ENCODE peak calls at places on chromosome 1, in five cellular contexts. W is neural progenitor cell, M is stomach, P is retinal pigment epithelial cell, H is colonic mucosa. E is an unnamed sample.

GRCh38 chr1:166390406-166390805 is 223.6 kb upstream of the FAM78B start:
- DNase-seq in W (no peak), M (no peak), P (no peak), H (no peak), E (no peak)

GRCh38 chr1:169122976-169123375 is 16.5 kb downstream of the ATP1B1 start:
- DNase-seq in M (no peak), H (no peak), P (no peak), W (no peak), E (no peak)

GRCh38 chr1:215005078-215005477 is 77.5 kb upstream of the KCNK2 start:
- DNase-seq in P (no peak), W (no peak), M (peak; percentile 27), H (no peak), E (no peak)

GRCh38 chr1:98794196-98794886 is 132.8 kb downstream of the SNX7 start:
- DNase-seq in P (peak; percentile 29), M (no peak), H (peak; percentile 52), W (peak; percentile 72), E (peak; percentile 26)

GRCh38 chr1:114076308-114076707 is 77.4 kb downstream of the SYT6 start:
- DNase-seq in W (no peak), P (no peak), M (no peak), H (no peak), E (no peak)

GRCh38 chr1:24764848-24765247 is 19.6 kb downstream of the CLIC4 start:
- DNase-seq in H (no peak), W (no peak), M (no peak), P (no peak), E (no peak)

GRCh38 chr1:70146488-70146887 is 58.9 kb downstream of the LRRC40 start:
- DNase-seq in P (no peak), M (no peak), H (no peak), W (no peak), E (no peak)

GRCh38 chr1:230002164-230002803 is 64.8 kb upstream of the GALNT2 start:
- DNase-seq in P (peak; percentile 28), W (peak; percentile 59), H (peak; percentile 39), M (no peak), E (no peak)

GRCh38 chr1:234111458-234112142 is 207.1 kb downstream of the SLC35F3 start:
- DNase-seq in P (no peak), H (no peak), M (no peak), W (peak; percentile 82), E (no peak)

GRCh38 chr1:31669786-31670582 is 25.3 kb upstream of the PEF1 start:
- DNase-seq in P (peak; percentile 68), M (peak; percentile 94), W (peak; percentile 34), H (peak; percentile 97), E (no peak)

GRCh38 chr1:235011064-235011598 is 117.5 kb downstream of the TOMM20 start:
- DNase-seq in P (no peak), M (no peak), W (no peak), H (no peak), E (no peak)

GRCh38 chr1:58909162-58909560 is 125.3 kb upstream of the JUN start:
- DNase-seq in P (no peak), M (no peak), H (no peak), W (no peak), E (peak; percentile 52)

GRCh38 chr1:42186172-42186571 is 21.6 kb upstream of the GUCA2A start:
- DNase-seq in H (no peak), W (no peak), M (no peak), P (no peak), E (peak; percentile 64)

GRCh38 chr1:50968884-50969610 is 998 bp upstream of the CDKN2C start:
- DNase-seq in H (peak; percentile 60), W (peak; percentile 65), M (peak; percentile 56), P (no peak), E (no peak)

GRCh38 chr1:8133657-8134430 is 107.7 kb upstream of the ERRFI1 start:
- DNase-seq in M (peak; percentile 41), W (no peak), P (peak; percentile 52), H (peak; percentile 55), E (peak; percentile 94)

GRCh38 chr1:237041795-237042466 is at the start of gene RYR2:
- DNase-seq in W (peak; percentile 94), H (no peak), P (no peak), M (no peak), E (no peak)

GRCh38 chr1:237042892-237043576 is 1.1 kb downstream of the RYR2 start:
- DNase-seq in M (no peak), W (peak; percentile 67), H (no peak), P (peak; percentile 17), E (no peak)

GRCh38 chr1:237045278-237046016 is 3.5 kb downstream of the RYR2 start:
- DNase-seq in M (no peak), P (no peak), W (peak; percentile 21), H (no peak), E (no peak)

GRCh38 chr1:237042467-237042891 is 495 bp downstream of the RYR2 start:
- DNase-seq in H (no peak), P (no peak), W (peak; percentile 65), M (no peak), E (no peak)

GRCh38 chr1:237043846-237044636 is 2.1 kb downstream of the RYR2 start:
- DNase-seq in P (no peak), M (no peak), W (peak; percentile 38), H (no peak), E (no peak)
- H3K4me3 ChIP-seq in P (no peak overlapping the region), M (peak overlapping the region; percentile 58), W (peak overlapping the region; percentile 71), H (no peak overlapping the region), E (no peak overlapping the region)

DNA sequence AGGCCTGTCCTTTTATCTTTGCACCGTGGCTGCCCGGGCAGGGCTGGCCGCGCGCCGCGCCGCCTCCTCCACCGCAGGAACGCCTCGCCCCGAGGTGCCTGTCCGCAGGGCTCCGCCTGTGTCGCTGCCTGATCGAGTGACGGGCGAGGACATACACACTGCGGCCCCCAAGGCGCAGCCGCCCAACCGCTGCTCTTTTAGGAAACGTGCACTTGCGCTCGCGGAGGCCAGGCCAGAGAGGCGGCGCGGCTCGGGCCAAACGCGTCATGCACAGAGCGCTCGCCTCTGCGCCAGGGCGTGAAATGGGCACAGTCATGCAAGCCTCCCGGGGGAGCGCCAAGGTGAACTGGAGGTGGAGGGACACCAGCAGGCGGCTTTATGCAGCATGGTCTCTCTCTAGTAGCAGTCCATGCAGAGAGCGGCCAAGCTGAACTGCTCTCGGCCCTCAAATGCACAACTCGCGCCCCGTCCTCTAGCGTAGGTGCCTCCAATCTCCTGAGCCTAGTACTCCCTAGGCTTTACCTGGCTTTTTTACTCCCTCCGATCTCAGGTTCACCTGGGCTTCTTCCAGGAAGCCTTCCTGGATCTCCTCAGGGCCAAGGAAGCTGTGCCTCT is 12.9 kb downstream of the TRABD2B start:
- DNase-seq in H (no peak), M (no peak), P (no peak), W (peak; percentile 81), E (no peak)
- H3K4me3 ChIP-seq in H (no peak overlapping the region), M (no peak overlapping the region), P (no peak overlapping the region), W (peak overlapping the region; percentile 37), E (no peak overlapping the region)

GRCh38 chr1:205441716-205442050 is 14.2 kb downstream of the BLACAT1 start:
- DNase-seq in P (no peak), W (no peak), M (no peak), H (no peak), E (no peak)

GRCh38 chr1:205440476-205441317 is 15.1 kb downstream of the BLACAT1 start:
- DNase-seq in W (peak; percentile 66), H (peak; percentile 93), P (peak; percentile 52), M (peak; percentile 77), E (no peak)

GRCh38 chr1:205441318-205441633 is 14.6 kb downstream of the BLACAT1 start:
- DNase-seq in M (no peak), H (no peak), W (no peak), P (no peak), E (no peak)

GRCh38 chr1:205438213-205439158 is 16.6 kb upstream of the LEMD1 start:
- DNase-seq in P (no peak), W (no peak), H (peak; percentile 89), M (peak; percentile 89), E (peak; percentile 22)

DNA sequence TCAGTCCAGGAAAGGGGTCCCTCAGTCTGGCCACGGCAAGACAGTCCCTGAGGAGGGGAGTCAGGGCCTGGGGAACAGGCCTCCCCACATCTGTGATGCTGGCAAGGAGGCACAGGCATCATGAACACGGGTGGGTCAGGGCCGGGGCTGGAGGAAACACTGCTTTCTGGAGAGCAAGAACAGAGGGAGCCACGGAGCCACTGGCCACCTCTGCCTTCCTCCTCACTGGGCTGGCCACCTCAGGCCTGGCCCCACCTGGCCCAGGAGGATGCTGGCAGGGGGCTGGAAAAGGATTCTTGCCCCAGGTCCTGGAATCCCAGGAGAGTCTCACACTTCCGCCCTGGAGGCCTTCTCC is 15.7 kb downstream of the BLACAT1 start:
- DNase-seq in P (no peak), H (no peak), W (no peak), M (no peak), E (no peak)
- H3K4me3 ChIP-seq in P (no peak overlapping the region), H (no peak overlapping the region), W (no peak overlapping the region), M (no peak overlapping the region), E (no peak overlapping the region)

DNA sequence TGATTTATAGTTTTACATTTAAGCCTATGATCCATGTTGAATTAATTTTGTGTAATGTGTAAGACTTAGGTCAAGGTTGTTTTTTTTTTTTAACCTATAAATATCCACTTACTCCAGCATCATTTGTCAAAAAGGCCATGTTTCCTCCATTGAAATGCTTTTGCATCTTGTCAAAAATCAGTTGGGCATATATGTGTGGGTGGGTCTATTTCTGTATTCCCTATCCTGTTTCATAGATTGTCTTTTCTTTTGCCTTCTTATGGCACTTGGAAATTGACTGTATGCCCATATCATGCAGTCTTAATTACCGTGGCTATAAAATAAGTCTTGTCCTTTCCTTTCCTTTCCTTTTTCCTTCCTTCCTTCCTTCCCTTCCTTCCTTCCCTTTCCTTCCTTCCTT is 138.2 kb downstream of the PRDM2 start:
- DNase-seq in P (no peak), W (no peak), M (no peak), H (no peak), E (no peak)
- H3K4me3 ChIP-seq in P (no peak overlapping the region), W (no peak overlapping the region), M (no peak overlapping the region), H (no peak overlapping the region), E (no peak overlapping the region)

DNA sequence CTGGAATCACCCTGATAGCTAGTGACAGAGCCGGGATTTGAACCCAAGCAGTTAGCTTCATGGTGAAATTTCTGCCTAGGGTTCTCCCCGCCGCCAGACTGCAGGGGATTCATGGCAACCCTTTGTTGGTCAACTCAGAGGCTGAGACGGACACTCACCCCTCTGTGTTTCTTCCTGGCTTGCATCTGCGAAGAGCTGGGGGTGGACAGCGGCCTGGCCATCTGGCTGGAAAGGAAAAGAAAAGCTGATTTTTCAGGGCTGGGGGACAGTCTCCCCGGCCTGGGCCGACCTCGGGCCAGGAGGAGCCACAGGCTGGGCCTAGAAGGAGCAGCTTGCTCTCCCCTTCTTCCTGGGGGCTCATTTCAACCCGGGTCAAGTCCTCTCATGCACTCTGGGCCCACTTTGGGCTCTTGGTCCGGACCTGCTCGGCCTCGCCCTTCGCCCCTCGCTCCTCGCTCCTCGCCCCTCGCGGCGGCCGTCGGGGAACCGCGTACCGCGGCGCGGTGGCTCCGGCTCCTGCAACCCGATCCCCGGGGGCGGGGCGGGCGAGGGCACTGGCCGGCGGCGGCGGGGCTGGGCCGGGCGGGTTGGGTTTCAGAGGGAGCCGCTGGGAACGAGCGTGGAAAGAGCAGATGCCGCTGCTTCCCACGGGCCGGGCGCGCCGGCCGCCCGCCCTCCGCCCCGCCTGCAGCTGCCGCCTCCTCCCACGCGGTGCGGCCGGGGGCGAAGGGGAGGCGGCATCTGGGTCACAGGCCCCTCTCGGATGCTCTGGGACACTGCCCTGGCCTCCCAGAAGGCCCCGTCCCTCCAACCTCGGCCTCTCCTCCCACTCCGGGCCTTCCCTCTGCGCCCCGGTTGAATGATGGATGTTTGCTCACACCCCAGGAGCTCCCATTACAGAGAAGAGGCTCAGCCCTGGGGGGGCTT is 6.7 kb downstream of the HEYL start:
- DNase-seq in W (peak; percentile 90), M (peak; percentile 67), H (peak; percentile 37), P (no peak), E (no peak)
- H3K4me3 ChIP-seq in W (peak overlapping the region; percentile 28), M (peak overlapping the region; percentile 24), H (no peak overlapping the region), P (no peak overlapping the region), E (peak overlapping the region; percentile 22)